ENCODE peak calls at places on chromosomes 3 and 15, in four cellular contexts. One of them, this sample, is unnamed.

GRCh38 chr3:134650431-134651346 is at the start of gene KY:
- DNase-seq in WERI-Rb-1: peak; percentile 74
- DNase-seq in kidney: no peak
- DNase-seq in SJSA1: peak; percentile 37
- DNase-seq in this sample: no peak

GRCh38 chr3:17412950-17413530 is 329.4 kb downstream of the TBC1D5 start:
- DNase-seq in WERI-Rb-1: peak; percentile 35
- DNase-seq in kidney: no peak
- DNase-seq in SJSA1: peak; percentile 38
- DNase-seq in this sample: peak; percentile 16

GRCh38 chr3:26647078-26647477 is 24.5 kb downstream of the LRRC3B start:
- DNase-seq in WERI-Rb-1: no peak
- DNase-seq in kidney: no peak
- DNase-seq in SJSA1: no peak
- DNase-seq in this sample: no peak

GRCh38 chr3:4410174-4410573 is 56.9 kb downstream of the SUMF1 start:
- DNase-seq in WERI-Rb-1: no peak
- DNase-seq in kidney: no peak
- DNase-seq in SJSA1: no peak
- DNase-seq in this sample: no peak

GRCh38 chr3:111324645-111325044 is 217.4 kb upstream of the CD96 start:
- DNase-seq in WERI-Rb-1: no peak
- DNase-seq in kidney: no peak
- DNase-seq in SJSA1: no peak
- DNase-seq in this sample: no peak

GRCh38 chr3:48990636-48991421 is 788 bp downstream of the P4HTM start:
- DNase-seq in WERI-Rb-1: peak; percentile 62
- DNase-seq in kidney: no peak
- DNase-seq in SJSA1: peak; percentile 33
- DNase-seq in this sample: no peak

GRCh38 chr3:153209596-153209995 is 47.6 kb downstream of the RAP2B start:
- DNase-seq in WERI-Rb-1: no peak
- DNase-seq in kidney: no peak
- DNase-seq in SJSA1: peak; percentile 54
- DNase-seq in this sample: no peak

GRCh38 chr15:30791239-30791638 is 112.5 kb upstream of the FAN1 start:
- DNase-seq in WERI-Rb-1: no peak
- DNase-seq in kidney: peak; percentile 34
- DNase-seq in SJSA1: no peak
- DNase-seq in this sample: no peak

GRCh38 chr3:133393204-133393603 is 6.7 kb upstream of the BFSP2 start:
- DNase-seq in WERI-Rb-1: no peak
- DNase-seq in kidney: no peak
- DNase-seq in SJSA1: no peak
- DNase-seq in this sample: no peak

GRCh38 chr15:75062706-75063105 is 39.3 kb downstream of the PPCDC start:
- DNase-seq in WERI-Rb-1: no peak
- DNase-seq in kidney: no peak
- DNase-seq in SJSA1: no peak
- DNase-seq in this sample: no peak

GRCh38 chr3:188082040-188082439 is 71.9 kb upstream of the LPP start:
- DNase-seq in WERI-Rb-1: no peak
- DNase-seq in kidney: no peak
- DNase-seq in SJSA1: no peak
- DNase-seq in this sample: peak; percentile 74

GRCh38 chr15:71916834-71917233 is 106.5 kb downstream of the NR2E3 start:
- DNase-seq in WERI-Rb-1: no peak
- DNase-seq in kidney: no peak
- DNase-seq in SJSA1: no peak
- DNase-seq in this sample: no peak

GRCh38 chr15:58852347-58852746 is 81.1 kb downstream of the SLTM start:
- DNase-seq in WERI-Rb-1: no peak
- DNase-seq in kidney: no peak
- DNase-seq in SJSA1: no peak
- DNase-seq in this sample: no peak

GRCh38 chr15:101277943-101278564 is 769 bp upstream of the SELENOS start:
- DNase-seq in WERI-Rb-1: no peak
- DNase-seq in kidney: no peak
- DNase-seq in SJSA1: no peak
- DNase-seq in this sample: peak; percentile 23

GRCh38 chr15:88987590-88987950 is 74.4 kb upstream of the MFGE8 start:
- DNase-seq in WERI-Rb-1: no peak
- DNase-seq in kidney: no peak
- DNase-seq in SJSA1: no peak
- DNase-seq in this sample: no peak

GRCh38 chr15:82531496-82532382 is 8.5 kb downstream of the RPS17 start:
- DNase-seq in WERI-Rb-1: no peak
- DNase-seq in kidney: no peak
- DNase-seq in SJSA1: no peak
- DNase-seq in this sample: no peak

GRCh38 chr15:92583311-92584034 is 72.1 kb downstream of the FAM174B start:
- DNase-seq in WERI-Rb-1: no peak
- DNase-seq in kidney: no peak
- DNase-seq in SJSA1: no peak
- DNase-seq in this sample: no peak

GRCh38 chr15:66036859-66037258 is 167.6 kb downstream of the RAB11A start:
- DNase-seq in WERI-Rb-1: no peak
- DNase-seq in kidney: no peak
- DNase-seq in SJSA1: no peak
- DNase-seq in this sample: no peak

GRCh38 chr15:52361975-52362494 is 66.4 kb upstream of the MYO5C start:
- DNase-seq in WERI-Rb-1: no peak
- DNase-seq in kidney: no peak
- DNase-seq in SJSA1: no peak
- DNase-seq in this sample: no peak

GRCh38 chr3:32460031-32460749 is 42.5 kb downstream of the CMTM6 start:
- DNase-seq in WERI-Rb-1: no peak
- DNase-seq in kidney: no peak
- DNase-seq in SJSA1: peak; percentile 55
- DNase-seq in this sample: no peak

GRCh38 chr15:68809517-68809916 is 11.2 kb downstream of the ANP32A start:
- DNase-seq in WERI-Rb-1: no peak
- DNase-seq in kidney: no peak
- DNase-seq in SJSA1: no peak
- DNase-seq in this sample: no peak

GRCh38 chr3:37456791-37457190 is 282.4 kb upstream of the LRRFIP2 start:
- DNase-seq in WERI-Rb-1: no peak
- DNase-seq in kidney: no peak
- DNase-seq in SJSA1: no peak
- DNase-seq in this sample: no peak

GRCh38 chr15:70121656-70122297 is 24.1 kb upstream of the TLE3 start:
- DNase-seq in WERI-Rb-1: no peak
- DNase-seq in kidney: peak; percentile 87
- DNase-seq in SJSA1: no peak
- DNase-seq in this sample: peak; percentile 81

GRCh38 chr15:22866066-22866465 is 27.6 kb downstream of the NIPA2 start:
- DNase-seq in WERI-Rb-1: no peak
- DNase-seq in kidney: peak; percentile 28
- DNase-seq in SJSA1: peak; percentile 97
- DNase-seq in this sample: no peak

GRCh38 chr3:118144919-118145318 is 889.7 kb downstream of the IGSF11 start:
- DNase-seq in WERI-Rb-1: peak; percentile 52
- DNase-seq in kidney: no peak
- DNase-seq in SJSA1: no peak
- DNase-seq in this sample: no peak

GRCh38 chr3:19749448-19750017 is 184.5 kb downstream of the EFHB start:
- DNase-seq in WERI-Rb-1: no peak
- DNase-seq in kidney: peak; percentile 57
- DNase-seq in SJSA1: no peak
- DNase-seq in this sample: no peak

GRCh38 chr3:136818851-136819783 is at the start of gene SLC35G2:
- DNase-seq in WERI-Rb-1: peak; percentile 88
- DNase-seq in kidney: peak; percentile 76
- DNase-seq in SJSA1: peak; percentile 82
- DNase-seq in this sample: peak; percentile 42

GRCh38 chr3:45088543-45088942 is 57.6 kb downstream of the CDCP1 start:
- DNase-seq in WERI-Rb-1: no peak
- DNase-seq in kidney: no peak
- DNase-seq in SJSA1: no peak
- DNase-seq in this sample: no peak

GRCh38 chr15:74836846-74837245 is 6.1 kb downstream of the ULK3 start:
- DNase-seq in WERI-Rb-1: no peak
- DNase-seq in kidney: no peak
- DNase-seq in SJSA1: no peak
- DNase-seq in this sample: no peak

GRCh38 chr15:64137226-64137833 is 14.2 kb upstream of the SNX22 start:
- DNase-seq in WERI-Rb-1: no peak
- DNase-seq in kidney: no peak
- DNase-seq in SJSA1: no peak
- DNase-seq in this sample: no peak

GRCh38 chr3:37053337-37053736 is 60.0 kb downstream of the MLH1 start:
- DNase-seq in WERI-Rb-1: no peak
- DNase-seq in kidney: no peak
- DNase-seq in SJSA1: no peak
- DNase-seq in this sample: no peak

GRCh38 chr15:39066677-39067076 is 502.1 kb upstream of the RASGRP1 start:
- DNase-seq in WERI-Rb-1: no peak
- DNase-seq in kidney: no peak
- DNase-seq in SJSA1: no peak
- DNase-seq in this sample: no peak

GRCh38 chr3:149216195-149216869 is 5.3 kb downstream of the CP start:
- DNase-seq in WERI-Rb-1: peak; percentile 42
- DNase-seq in kidney: no peak
- DNase-seq in SJSA1: no peak
- DNase-seq in this sample: no peak

GRCh38 chr3:163785693-163786092 is 1292.6 kb downstream of the SI start:
- DNase-seq in WERI-Rb-1: peak; percentile 46
- DNase-seq in kidney: no peak
- DNase-seq in SJSA1: no peak
- DNase-seq in this sample: no peak

GRCh38 chr3:159788291-159788690 is 200.3 kb upstream of the IL12A start:
- DNase-seq in WERI-Rb-1: no peak
- DNase-seq in kidney: no peak
- DNase-seq in SJSA1: peak; percentile 60
- DNase-seq in this sample: no peak

GRCh38 chr3:52517796-52518722 is 15.6 kb downstream of the NT5DC2 start:
- DNase-seq in WERI-Rb-1: no peak
- DNase-seq in kidney: no peak
- DNase-seq in SJSA1: no peak
- DNase-seq in this sample: no peak
- H3K4me3 ChIP-seq in WERI-Rb-1: no peak overlapping the region
- H3K4me3 ChIP-seq in kidney: no peak overlapping the region
- H3K4me3 ChIP-seq in SJSA1: no peak overlapping the region
- H3K4me3 ChIP-seq in this sample: peak overlapping the region; percentile 31

DNA sequence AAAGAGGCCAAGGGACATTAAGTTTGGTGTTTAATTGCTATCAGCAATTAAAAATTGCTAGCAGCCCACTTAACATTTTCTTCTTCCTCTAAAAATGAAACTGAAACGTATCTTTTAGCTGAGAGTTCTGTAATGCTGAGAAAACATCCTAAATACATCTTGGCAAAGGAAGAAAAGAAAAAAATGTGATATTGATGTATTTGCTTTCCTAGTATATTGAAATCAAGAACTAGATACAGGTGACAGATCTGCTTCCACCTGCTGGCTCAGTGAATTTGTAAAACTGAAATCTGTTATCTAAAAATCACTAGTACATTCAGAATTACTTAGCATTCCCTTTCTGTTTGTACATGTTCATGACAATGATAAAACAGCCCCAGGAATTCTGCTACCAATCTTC is 283.2 kb downstream of the ZBTB20 start:
- DNase-seq in WERI-Rb-1: no peak
- DNase-seq in kidney: no peak
- DNase-seq in SJSA1: no peak
- DNase-seq in this sample: no peak
- H3K4me3 ChIP-seq in WERI-Rb-1: no peak overlapping the region
- H3K4me3 ChIP-seq in kidney: peak overlapping the region; percentile 16
- H3K4me3 ChIP-seq in SJSA1: no peak overlapping the region
- H3K4me3 ChIP-seq in this sample: no peak overlapping the region

GRCh38 chr15:48645558-48646330 is at the start of gene FBN1:
- DNase-seq in WERI-Rb-1: peak; percentile 51
- DNase-seq in kidney: peak; percentile 91
- DNase-seq in SJSA1: peak; percentile 95
- DNase-seq in this sample: peak; percentile 80
- H3K4me3 ChIP-seq in WERI-Rb-1: peak within 1 kb of the TSS; percentile 41
- H3K4me3 ChIP-seq in kidney: peak within 1 kb of the TSS; percentile 73
- H3K4me3 ChIP-seq in SJSA1: peak within 1 kb of the TSS; percentile 91
- H3K4me3 ChIP-seq in this sample: peak within 1 kb of the TSS; percentile 70

GRCh38 chr3:50369271-50369670 is 9.9 kb upstream of the TMEM115 start:
- DNase-seq in WERI-Rb-1: no peak
- DNase-seq in kidney: no peak
- DNase-seq in SJSA1: no peak
- DNase-seq in this sample: no peak

GRCh38 chr3:50365080-50365841 is 5.9 kb upstream of the TMEM115 start:
- DNase-seq in WERI-Rb-1: no peak
- DNase-seq in kidney: peak; percentile 96
- DNase-seq in SJSA1: no peak
- DNase-seq in this sample: no peak

GRCh38 chr3:50370594-50370993 is 11.3 kb upstream of the TMEM115 start:
- DNase-seq in WERI-Rb-1: peak; percentile 68
- DNase-seq in kidney: no peak
- DNase-seq in SJSA1: no peak
- DNase-seq in this sample: no peak

GRCh38 chr3:50364573-50365079 is 5.3 kb upstream of the TMEM115 start:
- DNase-seq in WERI-Rb-1: no peak
- DNase-seq in kidney: peak; percentile 87
- DNase-seq in SJSA1: no peak
- DNase-seq in this sample: no peak

DNA sequence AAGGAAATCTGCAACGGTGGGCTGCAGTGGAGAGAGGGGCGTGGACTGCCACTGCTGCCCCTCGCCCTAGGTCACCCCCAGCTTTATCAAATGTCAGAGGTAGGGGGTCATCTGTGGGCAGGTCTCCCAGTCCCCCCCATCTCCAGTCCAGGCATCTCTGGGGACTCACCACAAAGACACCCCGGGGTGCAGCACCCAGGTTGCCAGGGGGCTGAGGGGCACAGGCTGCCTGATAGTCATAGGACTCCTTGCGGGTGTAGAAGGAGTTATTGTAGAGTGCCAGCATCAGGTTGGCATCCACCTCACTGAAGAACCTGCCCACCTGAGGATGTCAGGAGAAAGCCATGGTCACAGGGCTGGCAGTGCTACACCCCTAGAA is 6.5 kb upstream of the TMEM115 start:
- DNase-seq in WERI-Rb-1: no peak
- DNase-seq in kidney: no peak
- DNase-seq in SJSA1: no peak
- DNase-seq in this sample: no peak
- H3K4me3 ChIP-seq in WERI-Rb-1: no peak overlapping the region
- H3K4me3 ChIP-seq in kidney: peak overlapping the region; percentile 72
- H3K4me3 ChIP-seq in SJSA1: no peak overlapping the region
- H3K4me3 ChIP-seq in this sample: no peak overlapping the region

GRCh38 chr3:158103131-158103955 is 2.9 kb downstream of the SHOX2 start:
- DNase-seq in WERI-Rb-1: no peak
- DNase-seq in kidney: peak; percentile 66
- DNase-seq in SJSA1: no peak
- DNase-seq in this sample: no peak
- H3K4me3 ChIP-seq in WERI-Rb-1: no peak overlapping the region
- H3K4me3 ChIP-seq in kidney: peak overlapping the region; percentile 18
- H3K4me3 ChIP-seq in SJSA1: no peak overlapping the region
- H3K4me3 ChIP-seq in this sample: peak overlapping the region; percentile 74

DNA sequence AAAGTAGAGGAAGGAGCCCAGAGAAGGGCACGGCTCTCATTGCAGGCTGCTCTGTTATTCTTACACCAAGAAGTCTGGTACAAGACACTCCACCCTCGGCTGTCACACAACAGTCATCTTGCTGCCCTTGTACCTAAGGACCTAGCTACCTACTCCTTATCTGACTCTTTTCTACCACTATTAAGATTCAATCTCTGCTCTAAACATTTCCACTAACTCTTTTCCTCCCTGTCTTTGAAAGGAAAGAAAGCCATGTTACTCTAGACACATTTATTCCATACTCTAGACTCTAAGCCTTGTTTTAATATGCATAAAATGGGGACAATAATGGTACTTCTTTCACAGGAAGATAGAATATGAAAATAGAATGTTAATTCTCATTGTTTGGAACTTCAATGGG is 73.3 kb upstream of the C3orf49 start:
- DNase-seq in WERI-Rb-1: no peak
- DNase-seq in kidney: no peak
- DNase-seq in SJSA1: no peak
- DNase-seq in this sample: no peak
- H3K4me3 ChIP-seq in WERI-Rb-1: no peak overlapping the region
- H3K4me3 ChIP-seq in kidney: no peak overlapping the region
- H3K4me3 ChIP-seq in SJSA1: no peak overlapping the region
- H3K4me3 ChIP-seq in this sample: no peak overlapping the region